ENCODE peak calls at places on chromosomes 13 and 19, in six cellular contexts. O is ACHN, M is fibroblast of lung, Q is GOT3, V is head of caudate nucleus, A is left lung. I is an unnamed sample.

GRCh38 chr13:101144808-101145419 is 271.4 kb downstream of the NALCN start:
- DNase-seq in Q (no peak), M (peak), V (no peak), A (no peak), O (peak), I (no peak)

GRCh38 chr19:45643024-45643926 is 4.1 kb upstream of the EML2 start:
- DNase-seq in O (peak), V (peak), A (peak), M (peak), Q (peak), I (no peak)

GRCh38 chr19:7658219-7658686 is 10.6 kb upstream of the RETN start:
- DNase-seq in O (no peak), V (peak), Q (no peak), A (no peak), M (no peak), I (no peak)

GRCh38 chr19:35958660-35959039 is 22.5 kb downstream of the LRFN3 start:
- DNase-seq in V (no peak), M (no peak), A (no peak), O (no peak), Q (no peak), I (no peak)

GRCh38 chr13:21557995-21558394 is 46.0 kb downstream of the MICU2 start:
- DNase-seq in Q (no peak), A (no peak), M (no peak), V (no peak), O (peak), I (no peak)

GRCh38 chr19:10580979-10581631 is 6.0 kb downstream of the AP1M2 start:
- DNase-seq in A (peak), M (peak), O (peak), V (peak), Q (peak), I (no peak)

GRCh38 chr19:17347361-17347760 is 10.0 kb downstream of the GTPBP3 start:
- DNase-seq in V (no peak), A (no peak), O (no peak), Q (no peak), M (no peak), I (no peak)

GRCh38 chr13:28301839-28302238 is 163.5 kb downstream of the PAN3 start:
- DNase-seq in O (no peak), Q (no peak), A (no peak), M (no peak), V (no peak), I (no peak)

GRCh38 chr19:1265611-1266115 is 3.5 kb upstream of the CIRBP start:
- DNase-seq in M (peak), A (no peak), Q (peak), O (peak), V (no peak), I (no peak)

GRCh38 chr19:4584670-4585460 is 25.4 kb upstream of the SEMA6B start:
- DNase-seq in M (no peak), V (peak), O (no peak), Q (no peak), A (no peak), I (no peak)

GRCh38 chr13:21546372-21546771 is 57.6 kb downstream of the MICU2 start:
- DNase-seq in Q (no peak), O (no peak), A (no peak), M (peak), V (no peak), I (no peak)

GRCh38 chr13:98141938-98142426 is 912 bp upstream of the FARP1 start:
- DNase-seq in Q (no peak), A (peak), M (no peak), V (no peak), O (peak), I (no peak)

GRCh38 chr13:44575741-44576395 is at the start of gene TSC22D1:
- DNase-seq in V (peak), A (peak), O (peak), M (peak), Q (no peak), I (peak)

GRCh38 chr19:35417713-35418534 is 30.1 kb upstream of the FFAR2 start:
- DNase-seq in A (no peak), Q (no peak), M (no peak), O (no peak), V (no peak), I (no peak)

GRCh38 chr19:3687774-3688706 is 12.2 kb downstream of the PIP5K1C start:
- DNase-seq in M (no peak), A (no peak), O (no peak), V (no peak), Q (no peak), I (peak)

GRCh38 chr19:6103217-6103644 is 7.1 kb downstream of the RFX2 start:
- DNase-seq in V (peak), Q (peak), M (peak), A (peak), O (no peak), I (peak)

GRCh38 chr19:51489113-51489512 is 10.8 kb downstream of the CEACAM18 start:
- DNase-seq in Q (no peak), V (no peak), O (no peak), A (no peak), M (no peak), I (no peak)

GRCh38 chr13:38830442-38831045 is 143.7 kb downstream of the FREM2 start:
- DNase-seq in M (no peak), A (no peak), V (no peak), O (no peak), Q (no peak), I (no peak)

GRCh38 chr19:31675187-31675913 is 326.1 kb upstream of the TSHZ3 start:
- DNase-seq in Q (no peak), V (no peak), O (no peak), A (no peak), M (peak), I (no peak)

GRCh38 chr13:27171244-27171829 is at the start of gene USP12:
- DNase-seq in M (peak), Q (no peak), O (peak), V (no peak), A (no peak), I (no peak)

GRCh38 chr19:33032218-33032781 is 32.4 kb downstream of the RHPN2 start:
- DNase-seq in V (no peak), Q (no peak), M (no peak), A (no peak), O (no peak), I (no peak)

GRCh38 chr19:13033819-13034611 is 38.7 kb downstream of the NFIX start:
- DNase-seq in O (peak), V (peak), M (peak), Q (no peak), A (peak), I (no peak)

GRCh38 chr13:40812724-40813445 is 23.5 kb downstream of the SLC25A15 start:
- DNase-seq in O (peak), M (no peak), V (no peak), A (no peak), Q (no peak), I (no peak)

GRCh38 chr13:78054152-78054551 is 135.5 kb upstream of the EDNRB start:
- DNase-seq in A (no peak), Q (no peak), O (no peak), M (peak), V (peak), I (no peak)

GRCh38 chr19:2337329-2337707 is 8.8 kb downstream of the SPPL2B start:
- DNase-seq in M (peak), Q (no peak), O (no peak), A (no peak), V (peak), I (no peak)

GRCh38 chr19:18850560-18851375 is 19.0 kb downstream of the UPF1 start:
- DNase-seq in A (no peak), V (no peak), O (no peak), M (no peak), Q (no peak), I (peak)

GRCh38 chr19:49114630-49115363 is 627 bp downstream of the LIN7B start:
- DNase-seq in A (peak), O (peak), M (peak), Q (no peak), V (peak), I (no peak)

I was measured in RWPE2.